ENCODE peak calls at places on chromosomes 16 and 17, in nine cellular contexts. D is stimulated activated effector memory CD8-positive, alpha-beta T cell treated with anti-CD3 and anti-CD28 coated beads, Interleukin-12 subunit alpha, Interleukin-12 subunit beta, amount 100 ng/mL, for 72 hours; C is upper lobe of right lung; R is Caco-2; V is psoas muscle; U is T-cell; I is foreskin fibroblast; F is H7; Y is ovary. Q is an unnamed sample.

GRCh38 chr16:68401871-68402747 is 46.2 kb downstream of the SMPD3 start:
- DNase-seq in D (no peak), C (no peak), R (no peak), V (no peak), U (no peak), I (peak), F (no peak), Y (no peak), Q (no peak)

GRCh38 chr17:601462-602303 is 113.0 kb downstream of the VPS53 start:
- DNase-seq in D (no peak), C (no peak), R (no peak), V (no peak), U (no peak), I (no peak), F (no peak), Y (no peak), Q (no peak)

GRCh38 chr16:86778108-86778745 is 199.9 kb downstream of the FOXL1 start:
- DNase-seq in D (no peak), C (no peak), R (no peak), V (no peak), U (no peak), I (no peak), F (no peak), Y (no peak), Q (no peak)

GRCh38 chr17:70138309-70138865 is 30.9 kb upstream of the KCNJ2 start:
- DNase-seq in D (no peak), C (no peak), R (no peak), V (no peak), U (no peak), I (peak), F (no peak), Y (no peak), Q (no peak)

GRCh38 chr16:67781548-67781921 is 24.8 kb downstream of the RANBP10 start:
- DNase-seq in D (no peak), C (no peak), R (no peak), V (no peak), U (peak), I (no peak), F (no peak), Y (no peak), Q (no peak)

GRCh38 chr16:83878838-83879237 is 20.1 kb upstream of the MLYCD start:
- DNase-seq in D (no peak), C (no peak), R (no peak), V (no peak), U (no peak), I (peak), F (peak), Y (no peak), Q (no peak)

GRCh38 chr17:38417210-38417951 is 10.9 kb upstream of the ARHGAP23 start:
- DNase-seq in D (no peak), C (no peak), R (no peak), V (no peak), U (no peak), I (no peak), F (peak), Y (no peak), Q (no peak)

GRCh38 chr16:57999366-57999970 is 1.0 kb downstream of the ZNF319 start:
- DNase-seq in D (no peak), C (no peak), R (no peak), V (no peak), U (peak), I (peak), F (peak), Y (no peak), Q (no peak)

GRCh38 chr16:73173396-73173795 is 125.5 kb upstream of the ZFHX3 start:
- DNase-seq in D (no peak), C (no peak), R (no peak), V (no peak), U (no peak), I (peak), F (no peak), Y (no peak), Q (peak)

GRCh38 chr16:30186782-30187555 is 3.6 kb downstream of the CORO1A start:
- DNase-seq in D (peak), C (peak), R (no peak), V (peak), U (peak), I (peak), F (peak), Y (peak), Q (peak)

GRCh38 chr17:40480501-40481003 is 20.9 kb downstream of the TNS4 start:
- DNase-seq in D (peak), C (no peak), R (no peak), V (no peak), U (peak), I (peak), F (no peak), Y (no peak), Q (no peak)

GRCh38 chr17:4600563-4600962 is 16.2 kb downstream of the SMTNL2 start:
- DNase-seq in D (no peak), C (no peak), R (peak), V (peak), U (no peak), I (no peak), F (peak), Y (no peak), Q (peak)

GRCh38 chr16:67301080-67301757 is 21.9 kb downstream of the PLEKHG4 start:
- DNase-seq in D (no peak), C (peak), R (no peak), V (peak), U (no peak), I (no peak), F (peak), Y (peak), Q (peak)

GRCh38 chr17:61294777-61295176 is 104.9 kb upstream of the TBX2 start:
- DNase-seq in D (no peak), C (no peak), R (no peak), V (no peak), U (no peak), I (peak), F (no peak), Y (no peak), Q (no peak)

GRCh38 chr16:85391769-85392583 is 221.1 kb upstream of the GSE1 start:
- DNase-seq in D (no peak), C (peak), R (peak), V (peak), U (no peak), I (no peak), F (no peak), Y (no peak), Q (peak)

GRCh38 chr17:50946891-50947843 is 81.0 kb upstream of the TOB1 start:
- DNase-seq in D (no peak), C (no peak), R (peak), V (peak), U (no peak), I (no peak), F (peak), Y (no peak), Q (no peak)

GRCh38 chr16:85330694-85331188 is 218.5 kb upstream of the CIBAR2 start:
- DNase-seq in D (no peak), C (no peak), R (peak), V (peak), U (no peak), I (peak), F (peak), Y (no peak), Q (no peak)

GRCh38 chr16:1746693-1747195 is 24.6 kb downstream of the NME3 start:
- DNase-seq in D (no peak), C (no peak), R (no peak), V (no peak), U (no peak), I (no peak), F (no peak), Y (no peak), Q (no peak)